ENCODE peak calls at places on chromosomes 4 and X, in six cellular contexts. F is mucosa of descending colon, W is OCI-LY7, P is cardiac fibroblast, H is Peyer's patch, L is kidney. O is an unnamed sample.

GRCh38 chrX:47743504-47743903 is 84.5 kb upstream of the UXT start:
- DNase-seq in F (no peak), W (no peak), P (peak; percentile 53), H (no peak), L (no peak), O (no peak)

GRCh38 chr4:71209161-71209560 is 129.7 kb upstream of the SLC4A4 start:
- DNase-seq in F (no peak), W (no peak), P (peak; percentile 58), H (no peak), L (no peak), O (no peak)

GRCh38 chr4:145216532-145216931 is 36.1 kb upstream of the OTUD4 start:
- DNase-seq in F (no peak), W (peak; percentile 64), P (peak; percentile 62), H (no peak), L (no peak), O (no peak)

GRCh38 chrX:152641256-152641875 is 3.7 kb downstream of the GABRQ start:
- DNase-seq in F (no peak), W (no peak), P (no peak), H (no peak), L (no peak), O (no peak)

GRCh38 chr4:140567722-140568121 is 1.0 kb downstream of the UCP1 start:
- DNase-seq in F (no peak), W (no peak), P (peak; percentile 5), H (no peak), L (no peak), O (no peak)

GRCh38 chr4:173626277-173626676 is 96.2 kb upstream of the HAND2 start:
- DNase-seq in F (no peak), W (peak; percentile 10), P (no peak), H (no peak), L (no peak), O (no peak)

GRCh38 chrX:48948589-48948988 is 8.8 kb downstream of the OTUD5 start:
- DNase-seq in F (no peak), W (no peak), P (no peak), H (no peak), L (no peak), O (no peak)

GRCh38 chr4:52638717-52639116 is 20.4 kb downstream of the USP46 start:
- DNase-seq in F (no peak), W (peak; percentile 9), P (no peak), H (no peak), L (no peak), O (no peak)

GRCh38 chr4:121733942-121734341 is 31.0 kb downstream of the SMIM43 start:
- DNase-seq in F (no peak), W (no peak), P (no peak), H (no peak), L (no peak), O (no peak)

GRCh38 chr4:123922847-123923246 is 526.3 kb downstream of the SPRY1 start:
- DNase-seq in F (no peak), W (no peak), P (peak; percentile 20), H (no peak), L (no peak), O (no peak)

GRCh38 chr4:55038176-55038890 is 87.1 kb downstream of the KDR start:
- DNase-seq in F (no peak), W (no peak), P (peak; percentile 83), H (no peak), L (no peak), O (no peak)

GRCh38 chr4:59553739-59554126 is 1646.4 kb upstream of the ADGRL3 start:
- DNase-seq in F (no peak), W (no peak), P (peak; percentile 6), H (no peak), L (no peak), O (no peak)

GRCh38 chr4:112361181-112361791 is 64.1 kb downstream of the ALPK1 start:
- DNase-seq in F (no peak), W (peak; percentile 61), P (peak; percentile 26), H (no peak), L (no peak), O (no peak)

GRCh38 chr4:98606879-98607278 is 51.5 kb downstream of the TSPAN5 start:
- DNase-seq in F (no peak), W (no peak), P (no peak), H (no peak), L (no peak), O (no peak)

GRCh38 chr4:189792819-189793618 is 147.7 kb upstream of the FRG1 start:
- DNase-seq in F (no peak), W (peak; percentile 33), P (peak; percentile 63), H (no peak), L (peak; percentile 72), O (peak; percentile 63)

GRCh38 chrX:54447461-54447860 is 7.3 kb downstream of the TSR2 start:
- DNase-seq in F (no peak), W (no peak), P (peak; percentile 16), H (no peak), L (no peak), O (no peak)

GRCh38 chrX:22922961-22923360 is 76.8 kb upstream of the DDX53 start:
- DNase-seq in F (no peak), W (no peak), P (peak; percentile 89), H (no peak), L (no peak), O (no peak)

GRCh38 chr4:68074397-68074796 is 55.3 kb downstream of the TMPRSS11F start:
- DNase-seq in F (no peak), W (no peak), P (no peak), H (no peak), L (no peak), O (no peak)

GRCh38 chrX:111244238-111244750 is 26.0 kb downstream of the CAPN6 start:
- DNase-seq in F (no peak), W (peak; percentile 1), P (peak; percentile 0), H (no peak), L (no peak), O (no peak)
- TF ChIP-seq CTCF in F (no peak), W (peak; percentile 58), P (peak; percentile 29), H (peak; percentile 21), L (peak; percentile 23), O (peak; percentile 32)

GRCh38 chr4:80184053-80184790 is 13.1 kb upstream of the PRDM8 start:
- DNase-seq in F (peak; percentile 92), W (peak; percentile 70), P (peak; percentile 88), H (peak; percentile 90), L (peak; percentile 95), O (peak; percentile 91)
- TF ChIP-seq CTCF in F (peak; percentile 89), W (peak; percentile 75), P (peak; percentile 82), H (peak; percentile 95), L (peak; percentile 56), O (peak; percentile 85)

GRCh38 chr4:85756938-85757337 is 282.0 kb downstream of the ARHGAP24 start:
- DNase-seq in F (no peak), W (peak; percentile 68), P (peak; percentile 82), H (no peak), L (no peak), O (no peak)
- TF ChIP-seq CTCF in F (no peak), W (peak; percentile 73), P (peak; percentile 61), H (peak; percentile 24), L (peak; percentile 51), O (peak; percentile 28)

DNA sequence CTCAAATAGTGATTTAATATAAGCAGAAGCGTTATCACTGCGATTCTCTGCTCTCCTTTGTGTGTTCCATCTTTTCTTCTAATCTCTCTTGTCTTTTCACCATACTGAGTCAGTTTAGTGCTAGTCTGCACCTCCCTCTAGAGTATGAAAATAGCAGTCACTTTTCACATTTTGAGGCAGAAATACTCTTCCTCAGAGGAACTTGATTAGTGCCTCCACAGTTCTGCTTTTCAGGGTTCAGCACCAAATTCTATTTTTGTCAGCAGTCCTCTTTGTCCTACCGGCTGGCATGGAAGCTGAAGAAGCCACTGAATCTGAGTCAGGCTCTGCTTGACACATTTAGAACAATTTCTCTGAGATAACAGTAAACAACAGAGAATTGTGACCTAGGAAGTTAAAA is 49.7 kb upstream of the ANKRD17 start:
- DNase-seq in F (no peak), W (peak; percentile 34), P (peak; percentile 58), H (no peak), L (no peak), O (no peak)
- TF ChIP-seq CTCF in F (no peak), W (peak; percentile 64), P (peak; percentile 55), H (no peak), L (peak; percentile 35), O (no peak)

GRCh38 chr4:61831987-61832386 is 631.9 kb downstream of the ADGRL3 start:
- DNase-seq in F (no peak), W (no peak), P (no peak), H (no peak), L (no peak), O (no peak)

GRCh38 chr4:61841710-61842109 is 641.6 kb downstream of the ADGRL3 start:
- DNase-seq in F (no peak), W (no peak), P (no peak), H (no peak), L (no peak), O (no peak)

GRCh38 chr4:61838072-61838471 is 637.9 kb downstream of the ADGRL3 start:
- DNase-seq in F (no peak), W (no peak), P (no peak), H (no peak), L (no peak), O (no peak)

DNA sequence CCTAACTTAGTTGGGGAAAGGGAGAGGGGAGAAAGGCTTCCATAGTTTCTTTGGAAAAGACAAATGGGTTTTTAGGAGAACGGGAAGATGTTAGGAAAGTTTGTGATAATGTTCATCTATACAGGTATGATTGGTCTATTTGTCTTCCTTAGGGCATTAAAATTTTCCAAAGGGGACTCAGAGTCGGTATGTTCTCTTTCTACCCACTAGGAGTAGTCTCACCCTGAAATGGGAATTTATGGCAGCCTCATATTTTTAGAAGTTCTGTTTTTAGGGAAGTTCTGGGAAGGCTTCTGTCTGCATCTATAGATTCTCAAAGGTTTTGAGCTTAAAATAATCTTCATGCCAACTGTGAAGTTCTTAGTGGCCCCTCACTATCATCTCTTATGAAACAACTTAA is 637.3 kb downstream of the ADGRL3 start:
- DNase-seq in F (no peak), W (no peak), P (no peak), H (no peak), L (no peak), O (no peak)
- TF ChIP-seq CTCF in F (no peak), W (no peak), P (peak; percentile 3), H (no peak), L (no peak), O (no peak)

DNA sequence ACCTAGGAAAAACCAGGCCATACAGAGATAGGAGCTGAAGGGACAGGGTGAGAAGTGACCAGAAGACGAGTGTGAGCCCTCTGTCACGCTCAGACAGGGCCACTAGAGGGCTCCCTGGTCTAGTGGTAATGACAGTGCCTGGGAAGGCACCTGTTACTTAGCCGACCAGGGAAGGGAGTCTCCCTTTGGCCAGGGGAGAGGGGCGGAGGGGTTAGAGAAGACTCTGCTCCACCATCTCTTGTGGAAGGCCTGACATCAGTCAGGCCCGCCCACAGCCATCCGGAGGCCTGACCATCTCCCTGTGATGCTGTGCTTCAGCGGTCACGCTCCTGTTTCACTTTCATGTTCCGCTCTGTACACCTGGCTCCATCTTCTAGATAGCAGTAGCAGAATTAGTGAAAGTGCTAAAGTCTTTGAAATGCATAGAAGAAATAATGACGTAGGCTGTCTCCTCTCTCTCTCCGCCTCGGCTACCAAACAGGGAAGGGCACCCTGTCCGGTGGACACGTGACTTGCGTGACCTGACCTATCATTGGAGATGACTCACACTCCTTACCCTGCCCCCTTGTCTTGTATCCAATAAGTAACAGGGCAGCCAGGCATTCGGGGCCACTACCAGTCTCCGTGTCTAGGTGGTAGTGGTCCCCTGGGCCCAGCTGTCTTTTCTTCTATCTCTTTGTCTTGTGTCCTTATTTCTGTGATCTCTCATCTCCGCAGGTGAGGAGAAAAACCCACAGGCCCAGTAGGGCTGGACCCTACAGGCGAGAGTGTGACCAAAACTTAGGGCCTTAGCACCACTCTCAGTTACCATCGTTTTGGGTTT is 26.7 kb downstream of the HTT-AS start:
- DNase-seq in F (peak; percentile 84), W (peak; percentile 92), P (peak; percentile 55), H (peak; percentile 86), L (peak; percentile 83), O (peak; percentile 81)
- TF ChIP-seq CTCF in F (peak; percentile 54), W (peak; percentile 80), P (peak; percentile 71), H (peak; percentile 65), L (peak; percentile 62), O (peak; percentile 68)